ENCODE peak calls at places on chromosomes 13 and 19, in six cellular contexts. I is neural progenitor cell, D is OCI-LY7, Z is uterus, S is progenitor cell of endocrine pancreas, K is GM20000. Y is an unnamed sample.

GRCh38 chr19:47486900-47487299 is 2.9 kb upstream of the KPTN start:
- DNase-seq in I (no peak), D (peak), Z (no peak), S (no peak), K (no peak), Y (no peak)

GRCh38 chr13:84400711-84401110 is 518.4 kb upstream of the SLITRK1 start:
- DNase-seq in I (no peak), D (no peak), Z (no peak), S (no peak), K (no peak), Y (no peak)

GRCh38 chr13:112587359-112587766 is 590 bp downstream of the TUBGCP3 start:
- DNase-seq in I (peak), D (peak), Z (peak), S (peak), K (peak), Y (peak)

GRCh38 chr13:95354156-95354555 is 52.9 kb upstream of the ABCC4 start:
- DNase-seq in I (no peak), D (no peak), Z (no peak), S (no peak), K (no peak), Y (no peak)

GRCh38 chr19:33557720-33558119 is 36.1 kb upstream of the PEPD start:
- DNase-seq in I (no peak), D (no peak), Z (no peak), S (no peak), K (no peak), Y (no peak)

GRCh38 chr19:11263726-11264125 is 1.4 kb upstream of the DOCK6 start:
- DNase-seq in I (no peak), D (no peak), Z (no peak), S (no peak), K (no peak), Y (no peak)

GRCh38 chr13:102040812-102041211 is 361.0 kb downstream of the FGF14 start:
- DNase-seq in I (no peak), D (no peak), Z (no peak), S (no peak), K (no peak), Y (no peak)

GRCh38 chr13:81872581-81872980 is 1531.7 kb upstream of the SPRY2 start:
- DNase-seq in I (peak), D (no peak), Z (no peak), S (no peak), K (no peak), Y (peak)

GRCh38 chr19:50510121-50510670 is 795 bp downstream of the JOSD2 start:
- DNase-seq in I (peak), D (no peak), Z (no peak), S (no peak), K (no peak), Y (no peak)

GRCh38 chr19:31956771-31957170 is 388.6 kb upstream of the ZNF507 start:
- DNase-seq in I (no peak), D (no peak), Z (no peak), S (no peak), K (no peak), Y (no peak)

GRCh38 chr13:74290324-74290773 is 156.1 kb upstream of the KLF12 start:
- DNase-seq in I (peak), D (peak), Z (peak), S (no peak), K (peak), Y (no peak)

GRCh38 chr19:41882568-41883462 is at the start of gene ARHGEF1:
- DNase-seq in I (peak), D (peak), Z (peak), S (no peak), K (peak), Y (peak)

GRCh38 chr13:98141938-98142426 is 912 bp upstream of the FARP1 start:
- DNase-seq in I (peak), D (no peak), Z (no peak), S (no peak), K (no peak), Y (peak)

GRCh38 chr13:113654591-113655357 is 3.2 kb downstream of the ATP4B start:
- DNase-seq in I (no peak), D (no peak), Z (peak), S (no peak), K (no peak), Y (no peak)

GRCh38 chr19:660793-661426 is 2.1 kb downstream of the RNF126 start:
- DNase-seq in I (no peak), D (no peak), Z (no peak), S (no peak), K (no peak), Y (no peak)

GRCh38 chr19:39481676-39482075 is 1.0 kb downstream of the TIMM50 start:
- DNase-seq in I (no peak), D (no peak), Z (no peak), S (no peak), K (no peak), Y (no peak)

GRCh38 chr19:42246143-42246868 is 3.9 kb upstream of the GSK3A start:
- DNase-seq in I (peak), D (no peak), Z (peak), S (no peak), K (no peak), Y (peak)

GRCh38 chr13:60562081-60562764 is 165.2 kb downstream of the TDRD3 start:
- DNase-seq in I (no peak), D (no peak), Z (no peak), S (no peak), K (no peak), Y (no peak)

GRCh38 chr19:15173746-15174404 is 26.9 kb downstream of the NOTCH3 start:
- DNase-seq in I (no peak), D (peak), Z (no peak), S (no peak), K (no peak), Y (no peak)

GRCh38 chr13:33349314-33349995 is 63.9 kb upstream of the STARD13 start:
- DNase-seq in I (peak), D (no peak), Z (peak), S (no peak), K (no peak), Y (peak)

GRCh38 chr13:52026246-52026626 is 1.7 kb downstream of the UTP14C start:
- DNase-seq in I (no peak), D (no peak), Z (no peak), S (no peak), K (no peak), Y (no peak)

GRCh38 chr19:55667958-55668357 is 7.1 kb upstream of the EPN1 start:
- DNase-seq in I (no peak), D (no peak), Z (no peak), S (no peak), K (no peak), Y (no peak)

GRCh38 chr19:45200614-45201013 is 22.0 kb downstream of the BLOC1S3 start:
- DNase-seq in I (peak), D (no peak), Z (peak), S (no peak), K (no peak), Y (peak)

GRCh38 chr13:41384749-41385503 is 72.4 kb upstream of the RGCC start:
- DNase-seq in I (no peak), D (peak), Z (no peak), S (no peak), K (no peak), Y (no peak)

GRCh38 chr13:80040219-80040976 is 300.5 kb downstream of the SPRY2 start:
- DNase-seq in I (no peak), D (no peak), Z (no peak), S (no peak), K (no peak), Y (no peak)

GRCh38 chr13:63288576-63288975 is 1872.9 kb upstream of the PCDH20 start:
- DNase-seq in I (no peak), D (no peak), Z (no peak), S (no peak), K (no peak), Y (no peak)

GRCh38 chr13:110818747-110819146 is 96.1 kb downstream of the ANKRD10 start:
- DNase-seq in I (no peak), D (no peak), Z (no peak), S (no peak), K (no peak), Y (no peak)
- TF ChIP-seq CTCF in I (no peak), D (no peak), Z (no peak), S (no peak), K (no peak), Y (no peak)

DNA sequence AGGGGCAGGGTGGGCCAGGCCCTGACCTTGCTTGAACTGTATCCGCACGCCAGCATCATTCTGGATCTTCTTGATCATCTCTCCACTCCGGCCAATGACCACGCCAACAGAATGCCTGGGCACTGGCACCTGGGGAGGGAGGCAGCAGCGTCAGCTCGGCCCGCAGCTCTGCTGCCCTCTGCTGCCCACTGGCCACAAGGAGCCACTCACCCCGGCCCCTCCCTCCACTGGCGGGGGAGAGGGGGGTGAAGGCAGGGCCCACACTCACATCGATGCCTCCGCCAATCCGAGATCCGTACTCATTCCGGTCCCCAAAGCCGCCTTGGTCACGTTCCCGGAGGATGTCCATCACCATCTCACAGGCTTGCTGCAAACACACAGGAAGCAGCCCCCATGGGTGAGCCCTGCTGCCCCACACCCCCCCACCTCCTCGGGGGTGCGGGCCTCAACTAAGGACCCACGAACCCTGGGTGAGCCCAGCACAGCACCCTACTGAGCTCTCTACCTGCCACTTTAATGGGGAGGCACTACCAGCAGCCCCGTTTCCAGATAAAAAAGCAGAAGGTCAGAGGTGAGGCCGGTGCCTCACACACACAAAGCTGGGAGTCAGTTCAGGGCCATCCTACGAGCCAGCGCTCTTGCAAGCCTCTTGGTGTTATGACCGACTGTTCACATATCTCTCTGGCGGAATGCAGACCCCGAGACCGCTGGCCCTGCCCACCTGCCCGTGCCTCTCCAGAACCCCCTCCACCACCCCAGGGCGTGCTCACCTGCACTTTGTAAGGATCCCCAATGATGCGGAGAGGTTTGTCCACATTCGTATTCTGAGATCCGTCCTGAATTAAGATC is 6.7 kb downstream of the KHSRP start:
- DNase-seq in I (peak), D (no peak), Z (peak), S (no peak), K (peak), Y (peak)
- TF ChIP-seq CTCF in I (peak), D (peak), Z (peak), S (peak), K (no peak), Y (peak)

GRCh38 chr13:31887311-31887710 is 144.3 kb upstream of the FRY start:
- DNase-seq in I (no peak), D (no peak), Z (no peak), S (no peak), K (no peak), Y (no peak)
- TF ChIP-seq CTCF in I (no peak), D (no peak), Z (no peak), S (no peak), K (no peak), Y (no peak)

DNA sequence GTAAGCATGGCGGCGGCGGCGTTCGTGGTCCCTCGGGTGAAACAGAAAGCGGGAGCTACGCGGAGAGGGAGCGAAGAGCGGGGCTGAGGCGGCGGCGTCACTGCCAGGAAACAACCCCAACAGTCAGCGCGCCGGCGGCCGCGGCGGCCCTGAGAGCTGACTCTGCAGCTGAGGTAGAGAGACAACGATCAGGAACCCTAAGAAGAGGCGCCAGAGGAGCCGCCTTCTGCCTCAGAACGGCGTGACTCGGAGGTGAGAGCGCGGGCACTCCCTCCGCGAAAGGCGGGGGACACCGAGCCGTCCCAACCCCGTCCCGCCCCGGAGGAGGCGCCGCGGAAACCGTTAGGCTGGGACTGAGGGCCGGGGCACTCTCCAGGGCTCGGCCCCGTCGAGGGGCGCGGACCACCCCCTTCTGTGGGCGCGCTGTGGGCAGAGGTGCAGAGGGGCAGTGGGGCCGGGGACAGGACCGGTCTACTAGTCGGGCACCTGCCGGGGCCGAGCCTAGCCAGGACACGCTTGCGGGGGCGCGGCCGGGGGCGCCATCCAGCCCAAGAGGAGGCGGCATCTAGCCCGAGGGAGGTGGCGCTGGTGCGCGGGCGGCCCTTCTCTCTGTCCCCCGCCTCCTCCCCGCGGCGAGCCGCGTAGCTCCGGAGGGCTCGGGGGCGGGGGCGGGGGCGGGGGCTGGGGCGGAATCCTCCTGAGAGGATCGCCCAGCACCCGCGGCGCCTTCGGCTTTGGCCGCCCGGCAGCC is 389 bp downstream of the FNDC3A start:
- DNase-seq in I (peak), D (peak), Z (peak), S (peak), K (peak), Y (peak)
- TF ChIP-seq CTCF in I (peak), D (peak), Z (no peak), S (peak), K (no peak), Y (no peak)

GRCh38 chr19:43718627-43719377 is 2.9 kb downstream of the IRGC start:
- DNase-seq in I (no peak), D (no peak), Z (no peak), S (no peak), K (no peak), Y (no peak)
- TF ChIP-seq CTCF in I (no peak), D (no peak), Z (no peak), S (no peak), K (no peak), Y (no peak)

GRCh38 chr19:48596237-48596636 is 10.3 kb upstream of the SPACA4 start:
- DNase-seq in I (no peak), D (no peak), Z (no peak), S (no peak), K (no peak), Y (no peak)

GRCh38 chr19:48598996-48599626 is 7.4 kb upstream of the SPACA4 start:
- DNase-seq in I (no peak), D (no peak), Z (no peak), S (no peak), K (no peak), Y (no peak)

GRCh38 chr19:48595171-48595570 is 11.4 kb upstream of the SPACA4 start:
- DNase-seq in I (no peak), D (no peak), Z (no peak), S (no peak), K (no peak), Y (no peak)

GRCh38 chr19:48595833-48596232 is 10.7 kb upstream of the SPACA4 start:
- DNase-seq in I (no peak), D (no peak), Z (no peak), S (no peak), K (no peak), Y (no peak)

GRCh38 chr19:48596679-48597465 is 9.7 kb upstream of the SPACA4 start:
- DNase-seq in I (no peak), D (no peak), Z (no peak), S (no peak), K (no peak), Y (no peak)
- TF ChIP-seq CTCF in I (no peak), D (no peak), Z (no peak), S (no peak), K (no peak), Y (no peak)

Y was measured in nephron progenitor cell.